ENCODE peak calls at places on chromosomes 16 and 17, in four cellular contexts. B is PC-9, N is COR-L47, P is hepatocyte. M is an unnamed sample.

GRCh38 chr16:12250578-12250977 is 274.0 kb downstream of the SNX29 start:
- DNase-seq in B (no peak), N (no peak), P (no peak), M (no peak)

GRCh38 chr16:75599452-75600277 is 23.4 kb downstream of the ADAT1 start:
- DNase-seq in B (no peak), N (no peak), P (no peak), M (peak)

GRCh38 chr16:630815-631405 is at the start of gene WFIKKN1:
- DNase-seq in B (peak), N (peak), P (no peak), M (no peak)

GRCh38 chr16:168424-168823 is 2.6 kb downstream of the HBM start:
- DNase-seq in B (no peak), N (no peak), P (no peak), M (no peak)

GRCh38 chr16:49281843-49282642 is 405 bp upstream of the CBLN1 start:
- DNase-seq in B (no peak), N (peak), P (peak), M (no peak)

GRCh38 chr17:50337956-50338355 is 8.0 kb upstream of the XYLT2 start:
- DNase-seq in B (no peak), N (no peak), P (no peak), M (no peak)

GRCh38 chr17:179721-180379 is 1.6 kb downstream of the DOC2B start:
- DNase-seq in B (no peak), N (no peak), P (no peak), M (no peak)

GRCh38 chr16:85485379-85485778 is 127.7 kb upstream of the GSE1 start:
- DNase-seq in B (no peak), N (no peak), P (no peak), M (no peak)

GRCh38 chr16:66731101-66731500 is 20.3 kb downstream of the DYNC1LI2 start:
- DNase-seq in B (no peak), N (no peak), P (no peak), M (no peak)